ENCODE peak calls at places on chromosomes 3 and 15, in seven cellular contexts. X is brain microvascular endothelial cell; Y is tibial artery; R is ascending aorta; Z is AG04450; V is left ventricle myocardium inferior; C is CD8-positive, alpha-beta T cell. D is an unnamed sample. For H3K27me3, the result is how much of the 10 kb centered on the place peaks cover.

GRCh38 chr15:85795320-85795668 is 569 bp upstream of the KLHL25 start:
- DNase-seq in X (no peak), Y (no peak), R (no peak), Z (no peak), V (no peak), C (no peak), D (no peak)

GRCh38 chr15:42576776-42577175 is 1.4 kb downstream of the STARD9 start:
- DNase-seq in X (no peak), Y (no peak), R (no peak), Z (no peak), V (no peak), C (no peak), D (no peak)

GRCh38 chr15:88658070-88658965 is 19.5 kb downstream of the ISG20 start:
- DNase-seq in X (no peak), Y (peak), R (no peak), Z (no peak), V (no peak), C (no peak), D (no peak)

GRCh38 chr3:33438871-33439270 is 1.3 kb downstream of the UBP1 start:
- DNase-seq in X (no peak), Y (no peak), R (no peak), Z (no peak), V (no peak), C (no peak), D (no peak)

GRCh38 chr15:48385031-48385430 is 53.8 kb downstream of the DUT start:
- DNase-seq in X (no peak), Y (no peak), R (no peak), Z (no peak), V (no peak), C (no peak), D (no peak)

GRCh38 chr3:52450489-52451236 is 3.2 kb downstream of the TNNC1 start:
- DNase-seq in X (no peak), Y (no peak), R (no peak), Z (no peak), V (no peak), C (no peak), D (no peak)

GRCh38 chr3:187746479-187747335 is 1.4 kb upstream of the BCL6 start:
- DNase-seq in X (peak), Y (no peak), R (no peak), Z (no peak), V (no peak), C (no peak), D (no peak)

GRCh38 chr3:106794442-106794841 is 582.8 kb upstream of the CCDC54 start:
- DNase-seq in X (no peak), Y (no peak), R (no peak), Z (no peak), V (no peak), C (no peak), D (no peak)

GRCh38 chr3:167102071-167102470 is 278.0 kb downstream of the ZBBX start:
- DNase-seq in X (no peak), Y (no peak), R (no peak), Z (no peak), V (no peak), C (no peak), D (no peak)
- TF ChIP-seq CTCF in X (no peak), Y (no peak), R (no peak), Z (no peak), V (peak), C (no peak), D (no peak)

GRCh38 chr3:50610992-50611463 is 546 bp downstream of the CISH start:
- DNase-seq in X (no peak), Y (no peak), R (no peak), Z (no peak), V (peak), C (no peak), D (no peak)

GRCh38 chr3:50611464-50612233 is at the start of gene CISH:
- DNase-seq in X (peak), Y (peak), R (peak), Z (peak), V (peak), C (peak), D (peak)

GRCh38 chr3:50612234-50612972 is 829 bp upstream of the CISH start:
- DNase-seq in X (no peak), Y (no peak), R (no peak), Z (no peak), V (no peak), C (no peak), D (no peak)

GRCh38 chr3:50615190-50615589 is 1.8 kb upstream of the MAPKAPK3 start:
- DNase-seq in X (no peak), Y (no peak), R (no peak), Z (no peak), V (no peak), C (no peak), D (no peak)

GRCh38 chr3:50612973-50613851 is 1.6 kb upstream of the CISH start:
- DNase-seq in X (no peak), Y (no peak), R (no peak), Z (no peak), V (no peak), C (no peak), D (no peak)
- H3K4me3 ChIP-seq in X (no peak), Y (no peak), R (peak), Z (no peak), V (peak), C (peak), D (no peak)

GRCh38 chr3:71865727-71866126 is 80.8 kb upstream of the PROK2 start:
- DNase-seq in X (no peak), Y (no peak), R (no peak), Z (no peak), V (no peak), C (no peak), D (no peak)
- H3K27me3 ChIP-seq in X (under half), Y (under half), R (under half), Z (under half), V (under half), C (under half), D (under half)

GRCh38 chr3:42500909-42501308 is 1.5 kb upstream of the VIPR1 start:
- DNase-seq in X (no peak), Y (peak), R (no peak), Z (no peak), V (no peak), C (no peak), D (no peak)

GRCh38 chr3:42503251-42503924 is 945 bp downstream of the VIPR1 start:
- DNase-seq in X (no peak), Y (no peak), R (no peak), Z (no peak), V (no peak), C (no peak), D (no peak)

GRCh38 chr3:42502429-42503250 is at the start of gene VIPR1:
- DNase-seq in X (peak), Y (peak), R (no peak), Z (no peak), V (peak), C (peak), D (peak)

GRCh38 chr3:42501321-42501680 is 1.1 kb upstream of the VIPR1 start:
- DNase-seq in X (no peak), Y (no peak), R (no peak), Z (no peak), V (no peak), C (no peak), D (no peak)

DNA sequence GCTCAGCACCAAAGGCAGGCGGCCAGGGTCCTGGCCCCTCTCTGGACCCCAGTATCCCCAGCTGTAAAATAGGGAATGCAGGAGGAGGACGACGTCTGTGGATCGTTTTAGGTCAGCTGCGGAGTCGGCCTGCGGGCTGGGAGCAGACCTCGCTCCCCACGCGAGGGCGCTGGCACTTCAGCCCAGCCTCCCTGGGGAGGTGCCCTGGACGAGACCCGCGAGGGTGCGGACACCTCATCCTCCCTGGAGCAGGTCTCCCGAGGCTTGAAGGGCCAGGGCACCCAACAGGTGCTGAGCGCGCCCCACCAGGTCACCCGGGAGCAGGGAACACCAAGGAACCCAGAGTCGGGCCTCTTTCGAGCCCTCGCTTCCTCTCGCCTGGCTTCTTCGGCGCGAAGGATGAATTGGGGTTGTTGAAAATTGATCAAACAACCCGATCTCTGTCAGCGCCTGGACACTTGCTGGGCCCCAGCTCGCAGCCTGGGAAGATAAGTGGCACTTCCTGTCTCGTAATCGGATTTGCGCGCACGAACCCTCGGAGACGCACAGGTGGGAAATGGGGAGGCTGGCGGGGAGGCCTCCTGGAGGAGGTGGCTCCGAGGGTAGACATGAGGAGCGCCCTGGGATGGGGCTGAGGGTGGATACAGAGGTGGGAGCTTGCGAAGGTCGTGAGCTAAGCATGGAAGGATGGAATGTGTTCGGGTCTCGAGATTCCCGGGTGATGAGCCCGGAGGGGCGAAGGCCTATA is 588 bp upstream of the VIPR1 start:
- DNase-seq in X (peak), Y (peak), R (no peak), Z (no peak), V (peak), C (peak), D (peak)
- TF ChIP-seq CTCF in X (peak), Y (peak), R (peak), Z (peak), V (peak), C (peak), D (peak)

GRCh38 chr3:186024210-186024609 is 84.7 kb downstream of the ETV5 start:
- DNase-seq in X (no peak), Y (no peak), R (no peak), Z (no peak), V (peak), C (no peak), D (no peak)
- H3K4me3 ChIP-seq in X (no peak), Y (peak), R (peak), Z (no peak), V (peak), C (no peak), D (no peak)

GRCh38 chr3:194727435-194728128 is 41.9 kb downstream of the FAM43A start:
- DNase-seq in X (no peak), Y (no peak), R (no peak), Z (peak), V (no peak), C (no peak), D (no peak)

GRCh38 chr3:194730369-194730768 is 44.7 kb downstream of the FAM43A start:
- DNase-seq in X (no peak), Y (no peak), R (no peak), Z (no peak), V (no peak), C (no peak), D (no peak)

GRCh38 chr3:194728986-194729385 is 43.3 kb downstream of the FAM43A start:
- DNase-seq in X (no peak), Y (no peak), R (no peak), Z (no peak), V (no peak), C (no peak), D (no peak)

GRCh38 chr3:194732617-194733016 is 46.9 kb downstream of the FAM43A start:
- DNase-seq in X (no peak), Y (no peak), R (no peak), Z (no peak), V (no peak), C (no peak), D (no peak)

DNA sequence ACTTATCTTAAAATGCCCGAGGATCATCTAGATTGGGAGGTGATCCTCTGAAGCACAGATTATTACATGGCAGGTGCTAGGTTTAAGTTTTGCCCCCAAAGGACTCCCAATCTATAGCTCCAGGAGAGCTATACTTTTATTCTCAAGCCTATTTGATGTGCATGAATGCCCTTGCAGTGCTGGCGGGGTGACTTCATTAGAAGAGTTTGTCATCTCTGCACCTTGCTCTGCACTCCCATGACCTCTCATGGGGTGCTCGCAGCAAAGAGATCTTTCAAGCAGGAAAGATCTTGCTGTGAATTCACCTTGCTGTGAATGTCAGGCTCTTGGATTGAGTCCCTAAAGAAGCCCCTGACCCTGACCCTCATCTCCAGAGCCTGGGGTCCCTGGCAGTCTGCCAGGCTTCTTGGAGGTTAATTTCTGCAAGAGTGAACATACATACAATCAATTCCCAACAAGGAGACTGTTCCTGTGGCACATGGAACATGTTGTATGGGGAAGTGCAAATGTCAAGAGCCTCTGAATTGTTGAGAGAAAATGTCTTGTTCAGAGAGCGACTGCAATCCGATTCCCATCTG is 45.9 kb downstream of the FAM43A start:
- DNase-seq in X (no peak), Y (no peak), R (no peak), Z (no peak), V (no peak), C (no peak), D (no peak)
- H3K27me3 ChIP-seq in X (under half), Y (under half), R (under half), Z (under half), V (under half), C (under half), D (under half)

GRCh38 chr15:73866881-73867410 is 6.4 kb upstream of the TBC1D21 start:
- DNase-seq in X (no peak), Y (peak), R (no peak), Z (no peak), V (no peak), C (no peak), D (no peak)
- TF ChIP-seq CTCF in X (no peak), Y (no peak), R (no peak), Z (no peak), V (peak), C (no peak), D (peak)